ENCODE peak calls at places on chromosome 6, in four cellular contexts. D is fibroblast of mammary gland, B is mammary epithelial cell, M is ascending aorta. F is an unnamed sample.

GRCh38 chr6:108699290-108700041 is 138.7 kb downstream of the FOXO3 start:
- DNase-seq in D (no peak), B (no peak), M (no peak), F (no peak)

GRCh38 chr6:25220853-25221252 is 58.3 kb upstream of the CARMIL1 start:
- DNase-seq in D (no peak), B (no peak), M (no peak), F (no peak)

GRCh38 chr6:44002591-44003344 is 124.5 kb downstream of the MRPL14 start:
- DNase-seq in D (peak; percentile 50), B (peak; percentile 46), M (no peak), F (peak; percentile 81)

GRCh38 chr6:51182884-51183283 is 364.2 kb downstream of the TFAP2B start:
- DNase-seq in D (no peak), B (no peak), M (no peak), F (no peak)

GRCh38 chr6:151022492-151022891 is 157.0 kb downstream of the MTHFD1L start:
- DNase-seq in D (no peak), B (no peak), M (no peak), F (peak; percentile 21)

GRCh38 chr6:106167105-106167814 is 81.1 kb downstream of the PRDM1 start:
- DNase-seq in D (no peak), B (no peak), M (no peak), F (no peak)

GRCh38 chr6:48744948-48745347 is 634.0 kb upstream of the PTCHD4 start:
- DNase-seq in D (peak; percentile 62), B (peak; percentile 77), M (no peak), F (no peak)

GRCh38 chr6:329888-330691 is 37.8 kb downstream of the DUSP22 start:
- DNase-seq in D (peak; percentile 83), B (no peak), M (no peak), F (no peak)

GRCh38 chr6:35038076-35038475 is 103.1 kb downstream of the TCP11 start:
- DNase-seq in D (no peak), B (peak; percentile 8), M (no peak), F (no peak)

GRCh38 chr6:166169549-166170421 is 2.1 kb upstream of the TBXT start:
- DNase-seq in D (no peak), B (no peak), M (no peak), F (peak; percentile 23)

GRCh38 chr6:27188885-27189418 is 58.5 kb upstream of the PRSS16 start:
- DNase-seq in D (peak; percentile 81), B (peak; percentile 71), M (no peak), F (peak; percentile 64)

DNA sequence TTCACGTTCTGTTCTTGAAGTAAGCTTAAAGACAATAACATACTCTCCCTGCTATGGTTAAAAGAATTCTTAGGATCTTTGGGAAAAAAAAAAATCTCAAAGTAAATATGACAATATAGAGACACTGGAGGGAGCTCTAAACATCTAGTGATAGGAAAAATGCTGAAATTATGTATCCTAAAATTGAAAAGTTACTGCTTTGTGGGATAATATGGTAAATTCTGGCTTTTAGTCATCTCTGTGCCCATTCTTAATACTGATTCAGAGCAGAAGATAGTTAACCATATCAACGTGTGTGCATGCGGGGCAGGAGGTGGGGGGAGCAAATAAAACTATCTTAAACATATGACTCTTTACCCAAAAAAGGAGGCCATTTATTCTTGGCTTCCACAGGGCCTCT is 165.4 kb downstream of the GMPR start:
- DNase-seq in D (no peak), B (no peak), M (no peak), F (no peak)
- TF ChIP-seq CTCF in D (peak; percentile 30), B (peak; percentile 30), M (no peak), F (no peak)

DNA sequence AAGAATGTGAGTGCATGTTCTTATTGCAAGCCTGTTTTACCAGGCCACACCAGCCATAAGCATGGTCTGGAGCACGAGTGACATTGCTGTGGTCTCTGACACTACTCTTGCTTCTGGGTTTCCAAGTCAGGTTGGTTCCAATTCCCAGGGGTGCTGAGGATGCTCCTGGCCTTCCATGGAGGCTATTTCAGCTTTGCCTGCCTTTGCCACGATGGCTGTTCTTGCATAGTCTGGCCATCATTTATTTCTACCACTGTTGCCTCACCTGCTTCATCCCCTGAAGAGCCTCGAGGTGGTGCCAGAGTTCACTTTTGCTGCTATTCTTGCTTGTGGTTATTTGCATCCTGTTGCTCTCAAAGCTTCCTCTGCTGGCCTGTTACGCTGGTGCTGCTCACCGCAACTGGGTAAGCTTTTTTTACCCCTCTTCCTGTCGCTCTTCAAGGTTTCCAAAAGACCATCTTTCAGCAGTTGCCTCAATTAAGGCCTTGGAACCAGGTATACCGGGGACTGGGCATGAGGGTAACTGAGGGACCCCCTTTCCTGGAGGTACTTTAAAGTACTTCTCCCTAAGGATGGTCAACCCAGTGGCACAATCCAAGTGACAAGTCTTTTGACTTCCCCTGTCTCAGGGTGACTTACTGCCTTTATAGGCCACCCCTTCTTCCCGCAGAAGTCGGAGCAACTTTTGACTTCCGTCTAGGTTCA is 64.5 kb downstream of the AKAP7 start:
- DNase-seq in D (peak; percentile 68), B (peak; percentile 55), M (no peak), F (peak; percentile 30)
- TF ChIP-seq CTCF in D (peak; percentile 74), B (peak; percentile 70), M (peak; percentile 27), F (peak; percentile 53)

GRCh38 chr6:88683734-88684133 is 279.7 kb downstream of the RNGTT start:
- DNase-seq in D (peak; percentile 33), B (peak; percentile 5), M (no peak), F (no peak)
- TF ChIP-seq CTCF in D (no peak), B (no peak), M (no peak), F (no peak)

DNA sequence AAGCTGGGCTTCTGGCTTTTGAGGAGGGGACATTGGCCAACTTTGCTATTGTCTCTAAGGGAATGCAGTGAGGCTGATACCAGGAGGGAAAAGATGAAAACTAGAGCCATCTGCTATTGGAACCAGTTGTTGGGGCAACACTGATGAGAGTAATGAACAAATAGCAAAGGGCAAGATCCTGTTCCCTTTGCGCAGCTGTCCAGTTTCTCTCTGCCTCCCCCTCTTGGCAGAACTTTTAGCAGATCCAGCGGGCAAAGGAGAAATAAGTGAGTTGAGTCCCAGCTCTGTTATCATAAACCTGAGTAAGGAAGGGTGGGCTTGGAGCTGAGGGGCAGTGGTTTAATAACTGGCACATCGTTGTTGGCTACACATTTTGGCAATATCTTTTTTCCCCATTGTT is 126.8 kb downstream of the AKAP7 start:
- DNase-seq in D (no peak), B (no peak), M (no peak), F (no peak)
- TF ChIP-seq CTCF in D (no peak), B (peak; percentile 7), M (no peak), F (no peak)

DNA sequence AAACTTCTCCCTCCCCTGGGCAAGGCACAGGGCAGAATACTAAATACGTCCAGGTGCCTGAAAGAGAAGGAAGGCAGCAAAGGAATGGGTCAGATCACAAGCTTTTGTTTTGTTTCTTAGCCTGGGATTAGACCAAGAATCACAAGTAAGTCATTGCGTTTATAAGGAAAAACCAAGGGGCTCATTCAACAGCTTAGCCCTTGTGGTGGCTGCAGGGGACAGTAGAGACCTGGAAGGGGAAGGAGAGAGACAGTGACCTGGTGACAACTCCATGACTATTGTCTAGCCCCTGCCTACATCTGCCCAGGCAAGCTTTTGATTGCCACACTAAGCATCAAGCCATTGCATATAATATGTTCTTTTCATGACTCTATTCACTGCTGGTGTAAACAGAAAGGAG is 30.1 kb upstream of the TBC1D7 start:
- DNase-seq in D (no peak), B (no peak), M (no peak), F (no peak)
- TF ChIP-seq CTCF in D (no peak), B (no peak), M (no peak), F (no peak)